ENCODE peak calls at places on chromosomes 3 and 15, in four cellular contexts. A is ELR, K is cerebellar cortex, H is activated gamma-delta T cell treated with Interleukin-2 at 50 U/mL for 16 hours. U is an unnamed sample.

GRCh38 chr15:77905301-77905920 is 172.1 kb downstream of the TBC1D2B start:
- DNase-seq in K (peak; percentile 48), H (no peak), A (no peak), U (peak; percentile 55)

GRCh38 chr3:129824926-129825541 is 68.5 kb downstream of the TMCC1 start:
- DNase-seq in K (peak; percentile 66), A (peak; percentile 67), H (peak; percentile 42), U (no peak)

GRCh38 chr15:75042730-75043508 is 19.5 kb downstream of the PPCDC start:
- DNase-seq in H (peak; percentile 69), K (peak; percentile 18), A (peak; percentile 69), U (peak; percentile 94)

GRCh38 chr3:21803604-21804003 is 52.6 kb upstream of the ZNF385D start:
- DNase-seq in A (no peak), K (no peak), H (no peak), U (no peak)

GRCh38 chr3:178096955-178097354 is 439.3 kb upstream of the KCNMB2 start:
- DNase-seq in H (no peak), A (no peak), K (no peak), U (no peak)

GRCh38 chr3:183260167-183260904 is 7.3 kb downstream of the B3GNT5 start:
- DNase-seq in K (no peak), H (no peak), A (no peak), U (no peak)

GRCh38 chr3:58536501-58537411 is at the start of gene ACOX2:
- DNase-seq in K (peak; percentile 67), A (no peak), H (no peak), U (peak; percentile 88)

GRCh38 chr3:12961007-12961725 is 112.1 kb downstream of the IQSEC1 start:
- DNase-seq in K (no peak), H (no peak), A (no peak), U (no peak)

GRCh38 chr3:39284457-39284881 is 4.6 kb upstream of the CX3CR1 start:
- DNase-seq in K (no peak), A (no peak), H (no peak), U (no peak)

GRCh38 chr3:160099855-160100254 is 111.2 kb downstream of the IL12A start:
- DNase-seq in H (no peak), K (no peak), A (no peak), U (no peak)

GRCh38 chr3:8557298-8557697 is 55.7 kb downstream of the LMCD1 start:
- DNase-seq in A (no peak), K (no peak), H (no peak), U (no peak)

GRCh38 chr3:154559623-154560022 is 129.6 kb upstream of the GPR149 start:
- DNase-seq in A (no peak), H (no peak), K (no peak), U (no peak)

GRCh38 chr3:138944136-138944658 is 2.7 kb downstream of the FOXL2 start:
- DNase-seq in K (no peak), A (no peak), H (no peak), U (no peak)

GRCh38 chr3:161316006-161316689 is 55.2 kb downstream of the SPTSSB start:
- DNase-seq in H (no peak), K (no peak), A (peak; percentile 14), U (no peak)

GRCh38 chr15:74799255-74799842 is 13.3 kb upstream of the LMAN1L start:
- DNase-seq in K (no peak), A (no peak), H (no peak), U (no peak)

GRCh38 chr3:187403768-187404270 is 35.6 kb downstream of the RTP4 start:
- DNase-seq in A (peak; percentile 93), H (no peak), K (no peak), U (no peak)

GRCh38 chr3:186826316-186826977 is 16.1 kb upstream of the ADIPOQ start:
- DNase-seq in H (no peak), K (peak; percentile 14), A (no peak), U (no peak)

GRCh38 chr15:40255033-40255432 is 16.2 kb downstream of the PAK6 start:
- DNase-seq in K (no peak), A (no peak), H (no peak), U (no peak)

GRCh38 chr15:25250011-25250596 is 188.7 kb downstream of the UBE3A start:
- DNase-seq in K (no peak), H (no peak), A (no peak), U (no peak)

GRCh38 chr15:78177447-78177873 is 28.3 kb downstream of the IDH3A start:
- DNase-seq in H (peak; percentile 19), K (peak; percentile 31), A (peak; percentile 50), U (no peak)

GRCh38 chr15:85380860-85381535 is 595 bp downstream of the AKAP13 start:
- DNase-seq in A (peak; percentile 53), K (no peak), H (peak; percentile 57), U (peak; percentile 85)

GRCh38 chr3:101453966-101454365 is 59.0 kb downstream of the SENP7 start:
- DNase-seq in A (no peak), H (no peak), K (no peak), U (no peak)

GRCh38 chr3:14152233-14152962 is 26.0 kb downstream of the XPC start:
- DNase-seq in H (no peak), K (no peak), A (peak; percentile 41), U (no peak)

U was measured in upper lobe of right lung.